ENCODE peak calls at places on chromosome 17, in six cellular contexts. One of them, this sample, is unnamed.

GRCh38 chr17:16342979-16343378 is 10.3 kb downstream of the CENPV start:
- DNase-seq in cardiac muscle cell: peak; percentile 60
- DNase-seq in heart right ventricle: no peak
- DNase-seq in dorsolateral prefrontal cortex: no peak
- DNase-seq in AG04450: peak; percentile 29
- DNase-seq in AG09309: no peak
- DNase-seq in this sample: no peak

GRCh38 chr17:16488572-16488997 is 3.4 kb downstream of the LRRC75A start:
- DNase-seq in cardiac muscle cell: no peak
- DNase-seq in heart right ventricle: no peak
- DNase-seq in dorsolateral prefrontal cortex: no peak
- DNase-seq in AG04450: no peak
- DNase-seq in AG09309: no peak
- DNase-seq in this sample: no peak

GRCh38 chr17:43356999-43357398 is 41.8 kb upstream of the ARL4D start:
- DNase-seq in cardiac muscle cell: peak; percentile 87
- DNase-seq in heart right ventricle: no peak
- DNase-seq in dorsolateral prefrontal cortex: no peak
- DNase-seq in AG04450: peak; percentile 76
- DNase-seq in AG09309: peak; percentile 78
- DNase-seq in this sample: peak; percentile 76

GRCh38 chr17:60618854-60619253 is 18.9 kb downstream of the PPM1D start:
- DNase-seq in cardiac muscle cell: no peak
- DNase-seq in heart right ventricle: no peak
- DNase-seq in dorsolateral prefrontal cortex: no peak
- DNase-seq in AG04450: no peak
- DNase-seq in AG09309: no peak
- DNase-seq in this sample: no peak

GRCh38 chr17:17391575-17392370 is 85.0 kb upstream of the MED9 start:
- DNase-seq in cardiac muscle cell: no peak
- DNase-seq in heart right ventricle: no peak
- DNase-seq in dorsolateral prefrontal cortex: no peak
- DNase-seq in AG04450: no peak
- DNase-seq in AG09309: no peak
- DNase-seq in this sample: no peak

GRCh38 chr17:45190503-45191282 is 29.0 kb downstream of the HEXIM2 start:
- DNase-seq in cardiac muscle cell: no peak
- DNase-seq in heart right ventricle: no peak
- DNase-seq in dorsolateral prefrontal cortex: no peak
- DNase-seq in AG04450: no peak
- DNase-seq in AG09309: no peak
- DNase-seq in this sample: no peak

GRCh38 chr17:81537343-81537855 is 9.2 kb downstream of the FSCN2 start:
- DNase-seq in cardiac muscle cell: peak; percentile 21
- DNase-seq in heart right ventricle: no peak
- DNase-seq in dorsolateral prefrontal cortex: no peak
- DNase-seq in AG04450: no peak
- DNase-seq in AG09309: no peak
- DNase-seq in this sample: no peak

GRCh38 chr17:73042809-73043685 is 49.4 kb downstream of the SLC39A11 start:
- DNase-seq in cardiac muscle cell: peak; percentile 91
- DNase-seq in heart right ventricle: peak; percentile 18
- DNase-seq in dorsolateral prefrontal cortex: no peak
- DNase-seq in AG04450: no peak
- DNase-seq in AG09309: no peak
- DNase-seq in this sample: no peak

GRCh38 chr17:15268465-15268864 is 3.3 kb upstream of the PMP22 start:
- DNase-seq in cardiac muscle cell: no peak
- DNase-seq in heart right ventricle: peak; percentile 47
- DNase-seq in dorsolateral prefrontal cortex: no peak
- DNase-seq in AG04450: no peak
- DNase-seq in AG09309: no peak
- DNase-seq in this sample: no peak

GRCh38 chr17:59165933-59166342 is 10.4 kb downstream of the PRR11 start:
- DNase-seq in cardiac muscle cell: peak; percentile 49
- DNase-seq in heart right ventricle: no peak
- DNase-seq in dorsolateral prefrontal cortex: peak; percentile 48
- DNase-seq in AG04450: no peak
- DNase-seq in AG09309: no peak
- DNase-seq in this sample: peak; percentile 12

GRCh38 chr17:74757502-74757901 is 9.1 kb downstream of the NHERF1 start:
- DNase-seq in cardiac muscle cell: peak; percentile 44
- DNase-seq in heart right ventricle: no peak
- DNase-seq in dorsolateral prefrontal cortex: no peak
- DNase-seq in AG04450: no peak
- DNase-seq in AG09309: no peak
- DNase-seq in this sample: no peak

GRCh38 chr17:68906638-68907037 is 48.6 kb downstream of the ABCA8 start:
- DNase-seq in cardiac muscle cell: peak; percentile 55
- DNase-seq in heart right ventricle: no peak
- DNase-seq in dorsolateral prefrontal cortex: no peak
- DNase-seq in AG04450: no peak
- DNase-seq in AG09309: no peak
- DNase-seq in this sample: peak; percentile 4

GRCh38 chr17:19720631-19721426 is 4.4 kb upstream of the SLC47A2 start:
- DNase-seq in cardiac muscle cell: no peak
- DNase-seq in heart right ventricle: no peak
- DNase-seq in dorsolateral prefrontal cortex: no peak
- DNase-seq in AG04450: no peak
- DNase-seq in AG09309: no peak
- DNase-seq in this sample: no peak

GRCh38 chr17:6094453-6094852 is 24.3 kb downstream of the WSCD1 start:
- DNase-seq in cardiac muscle cell: no peak
- DNase-seq in heart right ventricle: no peak
- DNase-seq in dorsolateral prefrontal cortex: no peak
- DNase-seq in AG04450: no peak
- DNase-seq in AG09309: no peak
- DNase-seq in this sample: no peak

GRCh38 chr17:35294756-35295155 is 51.9 kb downstream of the SLFN5 start:
- DNase-seq in cardiac muscle cell: no peak
- DNase-seq in heart right ventricle: no peak
- DNase-seq in dorsolateral prefrontal cortex: no peak
- DNase-seq in AG04450: no peak
- DNase-seq in AG09309: no peak
- DNase-seq in this sample: no peak

GRCh38 chr17:79023886-79024771 is at the start of gene C1QTNF1:
- DNase-seq in cardiac muscle cell: peak; percentile 88
- DNase-seq in heart right ventricle: peak; percentile 72
- DNase-seq in dorsolateral prefrontal cortex: no peak
- DNase-seq in AG04450: no peak
- DNase-seq in AG09309: no peak
- DNase-seq in this sample: no peak

GRCh38 chr17:81717766-81718089 is 5.6 kb downstream of the SLC25A10 start:
- DNase-seq in cardiac muscle cell: no peak
- DNase-seq in heart right ventricle: no peak
- DNase-seq in dorsolateral prefrontal cortex: no peak
- DNase-seq in AG04450: no peak
- DNase-seq in AG09309: no peak
- DNase-seq in this sample: no peak

GRCh38 chr17:40399185-40399584 is 18.5 kb downstream of the TOP2A start:
- DNase-seq in cardiac muscle cell: peak; percentile 77
- DNase-seq in heart right ventricle: no peak
- DNase-seq in dorsolateral prefrontal cortex: no peak
- DNase-seq in AG04450: peak; percentile 21
- DNase-seq in AG09309: peak; percentile 32
- DNase-seq in this sample: peak; percentile 9

GRCh38 chr17:45700171-45701090 is 83.7 kb upstream of the CRHR1 start:
- DNase-seq in cardiac muscle cell: no peak
- DNase-seq in heart right ventricle: no peak
- DNase-seq in dorsolateral prefrontal cortex: no peak
- DNase-seq in AG04450: no peak
- DNase-seq in AG09309: no peak
- DNase-seq in this sample: no peak

GRCh38 chr17:6701719-6702118 is 11.4 kb downstream of the SLC13A5 start:
- DNase-seq in cardiac muscle cell: peak; percentile 33
- DNase-seq in heart right ventricle: no peak
- DNase-seq in dorsolateral prefrontal cortex: no peak
- DNase-seq in AG04450: no peak
- DNase-seq in AG09309: no peak
- DNase-seq in this sample: no peak

GRCh38 chr17:61294777-61295176 is 104.9 kb upstream of the TBX2 start:
- DNase-seq in cardiac muscle cell: peak; percentile 41
- DNase-seq in heart right ventricle: no peak
- DNase-seq in dorsolateral prefrontal cortex: no peak
- DNase-seq in AG04450: no peak
- DNase-seq in AG09309: no peak
- DNase-seq in this sample: no peak

GRCh38 chr17:1829189-1829578 is 518 bp downstream of the SMYD4 start:
- DNase-seq in cardiac muscle cell: peak; percentile 9
- DNase-seq in heart right ventricle: peak; percentile 17
- DNase-seq in dorsolateral prefrontal cortex: peak; percentile 28
- DNase-seq in AG04450: no peak
- DNase-seq in AG09309: no peak
- DNase-seq in this sample: no peak

GRCh38 chr17:30376621-30377452 is 1.9 kb upstream of the CPD start:
- DNase-seq in cardiac muscle cell: peak; percentile 97
- DNase-seq in heart right ventricle: peak; percentile 46
- DNase-seq in dorsolateral prefrontal cortex: peak; percentile 59
- DNase-seq in AG04450: peak; percentile 65
- DNase-seq in AG09309: peak; percentile 72
- DNase-seq in this sample: peak; percentile 84

DNA sequence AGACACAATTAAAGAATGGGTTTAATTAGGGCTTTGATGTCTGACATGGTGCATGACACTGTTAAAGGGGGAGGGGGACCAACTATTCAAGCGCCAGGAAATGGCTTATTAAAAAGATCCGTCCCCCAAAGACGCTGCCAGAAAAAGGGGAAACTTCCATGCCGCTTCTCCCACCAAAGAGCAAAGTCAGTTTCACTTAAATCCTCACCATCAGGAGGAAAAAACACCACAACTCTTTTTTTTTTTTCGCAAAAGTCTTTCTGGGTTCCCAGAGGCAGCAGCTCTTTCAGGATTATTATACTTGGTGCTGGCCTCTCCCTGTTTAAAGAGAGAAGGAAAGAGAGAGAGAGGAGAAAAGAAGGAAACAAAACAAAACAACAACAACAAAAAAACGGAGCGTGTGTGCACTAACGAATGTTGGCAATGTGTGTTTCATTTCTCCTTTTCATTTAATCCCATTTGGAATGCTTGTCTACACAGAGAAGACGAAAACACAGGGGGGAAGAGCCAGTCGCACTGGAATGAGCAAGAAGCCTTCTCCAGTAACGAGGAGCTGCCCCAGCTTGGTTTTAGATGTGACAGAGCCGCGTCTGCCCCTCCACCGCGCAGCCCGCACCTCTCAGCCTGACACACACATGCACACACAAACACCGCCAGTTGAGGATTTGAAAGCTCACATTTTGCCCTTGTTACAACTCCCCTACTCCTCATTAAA is 32.6 kb upstream of the AXIN2 start:
- DNase-seq in cardiac muscle cell: peak; percentile 37
- DNase-seq in heart right ventricle: no peak
- DNase-seq in dorsolateral prefrontal cortex: no peak
- DNase-seq in AG04450: no peak
- DNase-seq in AG09309: no peak
- DNase-seq in this sample: no peak
- H3K4me3 ChIP-seq in cardiac muscle cell: no peak overlapping the region
- H3K4me3 ChIP-seq in heart right ventricle: peak overlapping the region; percentile 20
- H3K4me3 ChIP-seq in dorsolateral prefrontal cortex: peak overlapping the region; percentile 16
- H3K4me3 ChIP-seq in AG04450: peak overlapping the region; percentile 36
- H3K4me3 ChIP-seq in AG09309: peak overlapping the region; percentile 32
- H3K4me3 ChIP-seq in this sample: peak overlapping the region; percentile 18

GRCh38 chr17:13919818-13920217 is 149.5 kb upstream of the COX10 start:
- DNase-seq in cardiac muscle cell: no peak
- DNase-seq in heart right ventricle: no peak
- DNase-seq in dorsolateral prefrontal cortex: no peak
- DNase-seq in AG04450: no peak
- DNase-seq in AG09309: no peak
- DNase-seq in this sample: no peak
- H3K4me3 ChIP-seq in cardiac muscle cell: no peak overlapping the region
- H3K4me3 ChIP-seq in heart right ventricle: no peak overlapping the region
- H3K4me3 ChIP-seq in dorsolateral prefrontal cortex: no peak overlapping the region
- H3K4me3 ChIP-seq in AG04450: no peak overlapping the region
- H3K4me3 ChIP-seq in AG09309: no peak overlapping the region
- H3K4me3 ChIP-seq in this sample: no peak overlapping the region

GRCh38 chr17:49521521-49522185 is 26.6 kb downstream of the NGFR start:
- DNase-seq in cardiac muscle cell: peak; percentile 51
- DNase-seq in heart right ventricle: no peak
- DNase-seq in dorsolateral prefrontal cortex: no peak
- DNase-seq in AG04450: no peak
- DNase-seq in AG09309: no peak
- DNase-seq in this sample: no peak

GRCh38 chr17:49522329-49522890 is 27.3 kb downstream of the NGFR start:
- DNase-seq in cardiac muscle cell: no peak
- DNase-seq in heart right ventricle: no peak
- DNase-seq in dorsolateral prefrontal cortex: no peak
- DNase-seq in AG04450: no peak
- DNase-seq in AG09309: no peak
- DNase-seq in this sample: no peak

GRCh38 chr17:49519781-49520180 is 24.7 kb downstream of the NGFR start:
- DNase-seq in cardiac muscle cell: peak; percentile 44
- DNase-seq in heart right ventricle: no peak
- DNase-seq in dorsolateral prefrontal cortex: no peak
- DNase-seq in AG04450: no peak
- DNase-seq in AG09309: no peak
- DNase-seq in this sample: no peak

GRCh38 chr17:49521088-49521450 is 26.0 kb downstream of the NGFR start:
- DNase-seq in cardiac muscle cell: no peak
- DNase-seq in heart right ventricle: no peak
- DNase-seq in dorsolateral prefrontal cortex: no peak
- DNase-seq in AG04450: no peak
- DNase-seq in AG09309: no peak
- DNase-seq in this sample: no peak

DNA sequence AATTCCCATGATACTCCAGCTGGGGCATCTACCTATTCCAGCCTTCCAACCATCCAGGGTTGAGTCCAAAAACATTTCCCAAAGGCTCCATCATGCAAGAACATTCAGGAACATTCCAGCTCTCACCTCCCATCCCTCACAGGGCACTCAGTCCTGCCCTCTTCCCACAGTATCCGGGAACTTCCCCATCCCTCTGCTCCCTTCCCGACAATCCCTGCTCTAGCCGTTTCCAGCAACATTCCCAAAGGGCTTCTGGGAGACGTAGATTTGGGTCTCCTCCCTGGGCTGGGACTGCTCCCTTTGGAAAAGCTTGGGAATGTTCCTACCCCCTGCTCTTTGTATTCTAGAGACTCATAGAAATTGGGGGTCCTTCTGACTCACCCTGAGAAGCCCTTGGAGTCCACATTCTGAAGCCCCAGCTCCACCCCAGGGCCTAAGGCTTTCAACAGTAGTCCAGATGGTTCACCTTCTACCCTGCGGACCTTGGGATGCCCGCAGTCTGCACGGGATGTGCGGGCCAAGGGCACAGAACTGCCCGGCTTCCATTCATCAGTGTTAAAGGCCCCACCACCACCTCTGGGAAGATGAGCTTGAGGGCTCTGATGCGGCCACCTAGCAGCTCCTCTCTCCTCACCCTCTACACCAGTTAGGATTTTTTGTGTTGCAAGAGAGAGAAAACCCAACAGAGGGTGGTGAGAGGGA is 25.4 kb downstream of the NGFR start:
- DNase-seq in cardiac muscle cell: no peak
- DNase-seq in heart right ventricle: no peak
- DNase-seq in dorsolateral prefrontal cortex: no peak
- DNase-seq in AG04450: no peak
- DNase-seq in AG09309: no peak
- DNase-seq in this sample: no peak
- H3K4me3 ChIP-seq in cardiac muscle cell: no peak overlapping the region
- H3K4me3 ChIP-seq in heart right ventricle: no peak overlapping the region
- H3K4me3 ChIP-seq in dorsolateral prefrontal cortex: no peak overlapping the region
- H3K4me3 ChIP-seq in AG04450: no peak overlapping the region
- H3K4me3 ChIP-seq in AG09309: no peak overlapping the region
- H3K4me3 ChIP-seq in this sample: no peak overlapping the region

GRCh38 chr17:38873646-38874380 is 4.0 kb downstream of the LASP1 start:
- DNase-seq in cardiac muscle cell: no peak
- DNase-seq in heart right ventricle: no peak
- DNase-seq in dorsolateral prefrontal cortex: no peak
- DNase-seq in AG04450: no peak
- DNase-seq in AG09309: no peak
- DNase-seq in this sample: no peak
- H3K4me3 ChIP-seq in cardiac muscle cell: no peak overlapping the region
- H3K4me3 ChIP-seq in heart right ventricle: peak overlapping the region; percentile 20
- H3K4me3 ChIP-seq in dorsolateral prefrontal cortex: peak overlapping the region; percentile 4
- H3K4me3 ChIP-seq in AG04450: peak overlapping the region; percentile 98
- H3K4me3 ChIP-seq in AG09309: peak overlapping the region; percentile 3
- H3K4me3 ChIP-seq in this sample: peak overlapping the region; percentile 8

This sample was measured in skeletal muscle cell.